ENCODE peak calls at places on chromosomes 2 and 18, in four cellular contexts. One of them, this sample, is unnamed.

GRCh38 chr2:19369341-19369955 is 11.0 kb upstream of the OSR1 start:
- DNase-seq in GM18507: no peak
- DNase-seq in stimulated activated CD4-positive, alpha-beta T cell treated with anti-CD3 and anti-CD28 coated beads, Interleukin-1b, Interleukin-23, amount 100 ng/mL, for 48 hours: no peak
- DNase-seq in T-helper 1 cell: no peak
- DNase-seq in this sample: peak

GRCh38 chr2:10531874-10532273 is 83.7 kb upstream of the ODC1 start:
- DNase-seq in GM18507: no peak
- DNase-seq in T-helper 1 cell: no peak
- DNase-seq in stimulated activated CD4-positive, alpha-beta T cell treated with anti-CD3 and anti-CD28 coated beads, Interleukin-1b, Interleukin-23, amount 100 ng/mL, for 48 hours: no peak
- DNase-seq in this sample: no peak

GRCh38 chr18:62846334-62846733 is 131.0 kb downstream of the PHLPP1 start:
- DNase-seq in T-helper 1 cell: peak
- DNase-seq in stimulated activated CD4-positive, alpha-beta T cell treated with anti-CD3 and anti-CD28 coated beads, Interleukin-1b, Interleukin-23, amount 100 ng/mL, for 48 hours: no peak
- DNase-seq in GM18507: no peak
- DNase-seq in this sample: no peak

GRCh38 chr2:71693286-71694270 is 240.2 kb downstream of the DYSF start:
- DNase-seq in stimulated activated CD4-positive, alpha-beta T cell treated with anti-CD3 and anti-CD28 coated beads, Interleukin-1b, Interleukin-23, amount 100 ng/mL, for 48 hours: no peak
- DNase-seq in GM18507: no peak
- DNase-seq in T-helper 1 cell: no peak
- DNase-seq in this sample: no peak

GRCh38 chr2:109322111-109322510 is 193.1 kb downstream of the SH3RF3 start:
- DNase-seq in GM18507: no peak
- DNase-seq in stimulated activated CD4-positive, alpha-beta T cell treated with anti-CD3 and anti-CD28 coated beads, Interleukin-1b, Interleukin-23, amount 100 ng/mL, for 48 hours: no peak
- DNase-seq in T-helper 1 cell: no peak
- DNase-seq in this sample: no peak

GRCh38 chr18:8757598-8757997 is 52.2 kb downstream of the MTCL1 start:
- DNase-seq in GM18507: no peak
- DNase-seq in stimulated activated CD4-positive, alpha-beta T cell treated with anti-CD3 and anti-CD28 coated beads, Interleukin-1b, Interleukin-23, amount 100 ng/mL, for 48 hours: no peak
- DNase-seq in T-helper 1 cell: no peak
- DNase-seq in this sample: no peak

GRCh38 chr2:133713049-133713580 is 144.9 kb upstream of the NCKAP5 start:
- DNase-seq in stimulated activated CD4-positive, alpha-beta T cell treated with anti-CD3 and anti-CD28 coated beads, Interleukin-1b, Interleukin-23, amount 100 ng/mL, for 48 hours: no peak
- DNase-seq in GM18507: no peak
- DNase-seq in T-helper 1 cell: no peak
- DNase-seq in this sample: no peak

GRCh38 chr2:40213071-40213470 is 238.8 kb downstream of the SLC8A1 start:
- DNase-seq in stimulated activated CD4-positive, alpha-beta T cell treated with anti-CD3 and anti-CD28 coated beads, Interleukin-1b, Interleukin-23, amount 100 ng/mL, for 48 hours: no peak
- DNase-seq in T-helper 1 cell: no peak
- DNase-seq in GM18507: no peak
- DNase-seq in this sample: no peak